ENCODE peak calls at places on chromosomes 4 and X, in four cellular contexts. R, X, N and K are unnamed samples.

GRCh38 chr4:183624548-183624947 is 34.4 kb downstream of the RWDD4 start:
- DNase-seq in N (no peak), R (no peak), X (no peak), K (no peak)

GRCh38 chr4:120921456-120922389 is 803 bp downstream of the PRDM5 start:
- DNase-seq in N (no peak), R (peak; percentile 68), X (peak; percentile 78), K (peak; percentile 63)

GRCh38 chrX:41491267-41492004 is 44.3 kb downstream of the NYX start:
- DNase-seq in X (no peak), N (peak; percentile 65), R (peak; percentile 96), K (peak; percentile 90)

GRCh38 chr4:1491630-1492457 is 85.6 kb upstream of the NKX1-1 start:
- DNase-seq in R (no peak), N (no peak), X (peak; percentile 49), K (no peak)

GRCh38 chr4:67869580-67870190 is 14.1 kb downstream of the TMPRSS11D start:
- DNase-seq in R (no peak), X (no peak), N (no peak), K (no peak)

GRCh38 chr4:139767168-139767567 is 101.5 kb downstream of the MGST2 start:
- DNase-seq in R (no peak), N (no peak), X (no peak), K (peak; percentile 47)

GRCh38 chrX:107450823-107451509 is 1.5 kb downstream of the FRMPD3 start:
- DNase-seq in R (no peak), X (no peak), N (no peak), K (no peak)

GRCh38 chrX:150406559-150406958 is 43.4 kb downstream of the MAMLD1 start:
- DNase-seq in N (no peak), X (no peak), R (peak; percentile 11), K (no peak)

GRCh38 chr4:176584031-176584430 is 208.7 kb downstream of the VEGFC start:
- DNase-seq in X (no peak), N (no peak), R (peak; percentile 20), K (peak; percentile 37)

GRCh38 chr4:102411416-102411815 is 66.1 kb upstream of the SLC39A8 start:
- DNase-seq in N (no peak), R (no peak), X (no peak), K (no peak)

GRCh38 chr4:7978489-7978888 is 38.8 kb upstream of the AFAP1 start:
- DNase-seq in X (no peak), N (peak; percentile 47), R (no peak), K (no peak)

GRCh38 chrX:40434947-40435346 is 145.8 kb upstream of the ATP6AP2 start:
- DNase-seq in X (no peak), N (no peak), R (peak; percentile 1), K (peak; percentile 25)

GRCh38 chr4:93267747-93268146 is 560.8 kb upstream of the ATOH1 start:
- DNase-seq in X (no peak), R (no peak), N (no peak), K (no peak)

GRCh38 chr4:8048856-8049686 is 109.4 kb upstream of the AFAP1 start:
- DNase-seq in N (no peak), X (no peak), R (no peak), K (no peak)

GRCh38 chr4:41885456-41885855 is 49.8 kb upstream of the TMEM33 start:
- DNase-seq in X (no peak), R (no peak), N (no peak), K (no peak)

GRCh38 chrX:34638116-34638515 is 19.0 kb downstream of the TMEM47 start:
- DNase-seq in N (no peak), X (no peak), R (peak; percentile 54), K (peak; percentile 52)

GRCh38 chrX:10190367-10190766 is 33.6 kb downstream of the CLCN4 start:
- DNase-seq in R (peak; percentile 83), N (peak; percentile 41), X (no peak), K (peak; percentile 80)

GRCh38 chr4:151489462-151490203 is 80.7 kb downstream of the FHIP1A start:
- DNase-seq in N (no peak), R (no peak), X (no peak), K (no peak)

GRCh38 chr4:122980860-122981259 is 58.5 kb upstream of the NUDT6 start:
- DNase-seq in X (no peak), N (no peak), R (no peak), K (no peak)

GRCh38 chr4:38805530-38806145 is 1.0 kb upstream of the TLR1 start:
- DNase-seq in N (no peak), X (no peak), R (no peak), K (no peak)
- H3K4me3 ChIP-seq in N (no peak overlapping the region), X (peak overlapping the region; percentile 42), R (no peak overlapping the region), K (no peak overlapping the region)

GRCh38 chrX:2689773-2690666 is 1.1 kb upstream of the CD99 start:
- DNase-seq in N (no peak), R (no peak), X (no peak), K (no peak)

GRCh38 chrX:2693123-2693438 is 2.0 kb downstream of the CD99 start:
- DNase-seq in N (no peak), X (no peak), R (no peak), K (no peak)

GRCh38 chrX:2692221-2693122 is 1.4 kb downstream of the CD99 start:
- DNase-seq in N (no peak), R (peak; percentile 58), X (no peak), K (peak; percentile 62)

GRCh38 chrX:2691543-2692220 is 587 bp downstream of the CD99 start:
- DNase-seq in X (peak; percentile 82), R (peak; percentile 31), N (no peak), K (peak; percentile 58)

GRCh38 chrX:2690856-2691542 is at the start of gene CD99:
- DNase-seq in N (no peak), X (peak; percentile 96), R (peak; percentile 78), K (peak; percentile 90)
- TF ChIP-seq CTCF in N (no peak), X (no peak), R (no peak), K (no peak)

DNA sequence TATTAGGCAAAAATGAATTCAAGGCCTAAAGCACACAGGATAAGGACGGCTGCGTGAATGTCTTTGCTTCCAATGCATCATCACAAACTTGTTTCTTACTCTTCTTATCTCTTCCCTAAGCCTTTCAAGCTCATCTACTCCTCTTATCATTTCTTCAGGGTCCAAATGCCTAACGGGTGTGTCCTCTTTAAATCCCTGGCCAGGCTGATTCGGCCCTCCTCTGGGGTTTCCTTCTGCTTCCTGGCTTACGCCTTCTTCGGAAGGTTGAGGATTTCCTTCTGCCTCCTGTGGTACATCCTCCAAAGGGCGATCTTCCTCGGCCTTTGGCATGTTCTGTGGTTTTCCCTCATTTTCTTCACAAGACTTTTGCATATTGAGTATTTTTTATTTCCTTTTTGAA is 1.3 kb downstream of the TCEAL8 start:
- DNase-seq in N (no peak), R (no peak), X (no peak), K (peak; percentile 0)
- H3K4me3 ChIP-seq in N (peak overlapping the region; percentile 78), R (peak overlapping the region; percentile 94), X (peak overlapping the region; percentile 60), K (peak overlapping the region; percentile 75)

DNA sequence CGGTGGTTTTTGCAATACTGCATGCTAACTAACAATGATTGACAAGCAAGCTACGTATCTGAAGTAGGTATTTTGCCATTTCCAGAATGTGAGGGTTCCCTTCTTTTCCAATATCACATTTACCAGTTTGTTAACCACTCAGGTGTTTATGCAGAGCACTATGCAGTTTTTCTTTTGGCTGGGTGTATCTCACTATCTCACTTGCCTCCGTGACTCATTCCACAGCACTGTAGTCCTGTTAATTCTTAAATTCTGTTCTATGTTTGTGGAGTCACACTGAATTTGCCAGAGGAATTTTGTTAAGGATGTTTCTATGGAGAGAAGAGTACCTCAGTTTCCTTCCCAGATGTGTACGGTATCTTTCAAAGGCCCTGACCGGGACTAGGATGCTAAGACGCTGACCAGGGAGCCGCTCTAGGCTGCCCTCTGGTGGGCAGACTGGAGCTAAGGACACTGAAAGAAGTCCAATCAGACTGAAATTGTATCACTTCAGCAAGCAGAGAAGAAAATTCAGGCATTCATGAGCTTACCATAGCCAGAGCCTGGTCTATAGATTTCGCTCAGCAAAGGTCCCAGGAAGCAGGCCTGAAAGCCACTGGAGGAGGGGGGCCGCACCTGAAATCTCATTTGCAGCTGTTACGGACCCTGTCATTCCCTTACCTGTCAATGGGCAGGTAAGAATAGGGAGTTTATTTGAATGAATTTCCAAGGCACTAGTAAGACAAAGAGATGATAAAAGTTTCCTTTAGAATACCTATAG is 388.4 kb upstream of the SPOCK3 start:
- DNase-seq in R (peak; percentile 19), X (no peak), N (peak; percentile 46), K (peak; percentile 62)
- TF ChIP-seq CTCF in R (peak; percentile 57), X (peak; percentile 61), N (peak; percentile 89), K (peak; percentile 95)

GRCh38 chr4:20248155-20248558 is 3.5 kb upstream of the SLIT2 start:
- DNase-seq in R (peak; percentile 83), N (peak; percentile 29), X (no peak), K (peak; percentile 82)
- H3K4me3 ChIP-seq in R (no peak overlapping the region), N (no peak overlapping the region), X (no peak overlapping the region), K (no peak overlapping the region)

GRCh38 chrX:1679238-1679637 is 64.4 kb downstream of the ASMT start:
- DNase-seq in X (no peak), R (no peak), N (no peak), K (peak; percentile 10)

GRCh38 chrX:1667566-1667965 is 52.7 kb downstream of the ASMT start:
- DNase-seq in N (no peak), R (no peak), X (no peak), K (no peak)

GRCh38 chrX:1676866-1677265 is 62.0 kb downstream of the ASMT start:
- DNase-seq in R (no peak), N (no peak), X (no peak), K (no peak)

DNA sequence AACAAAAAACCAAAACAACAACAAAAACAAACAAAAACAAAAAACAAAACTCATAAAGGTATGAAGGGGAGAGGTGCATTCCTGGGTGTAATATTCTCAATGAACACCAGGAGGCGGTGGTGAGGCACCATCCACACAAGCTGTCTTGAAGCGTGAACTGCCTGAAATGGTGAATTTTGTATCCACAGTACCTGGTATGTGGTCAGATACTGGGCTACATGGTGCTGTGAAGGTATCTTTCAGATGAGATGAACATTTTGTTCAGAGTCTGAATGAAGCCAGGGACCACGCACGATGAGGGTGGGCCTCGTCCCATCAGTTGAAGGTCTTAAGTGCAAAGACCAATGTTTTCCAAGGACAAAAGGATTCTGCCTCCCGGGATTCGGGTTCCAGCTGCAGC is 58.5 kb downstream of the ASMT start:
- DNase-seq in N (peak; percentile 46), R (no peak), X (no peak), K (no peak)
- TF ChIP-seq CTCF in N (peak; percentile 72), R (peak; percentile 25), X (peak; percentile 46), K (peak; percentile 51)